ENCODE peak calls at places on chromosomes 16 and 17, in ten cellular contexts. E is mammary epithelial cell; L is stomach; U is HCT116; B is CD4-positive, alpha-beta memory T cell; G is cardiac muscle cell; X is GM23248; V is thoracic aorta; N is effector memory CD4-positive, alpha-beta T cell; C is left ventricle myocardium inferior. K is an unnamed sample. For H3K4me1 and H3K9me3, the result is how much of the 10 kb centered on the place peaks cover.

GRCh38 chr17:59327891-59328290 is 3.6 kb upstream of the YPEL2 start:
- DNase-seq in E (no peak), L (no peak), U (no peak), B (peak), G (no peak), X (no peak), V (no peak), N (no peak), C (no peak), K (no peak)

GRCh38 chr16:84725481-84726078 is 25.8 kb downstream of the USP10 start:
- DNase-seq in E (no peak), L (no peak), U (no peak), B (no peak), G (no peak), X (no peak), V (no peak), N (no peak), C (no peak), K (no peak)

GRCh38 chr17:43360739-43361498 is 37.9 kb upstream of the ARL4D start:
- DNase-seq in E (peak), L (peak), U (no peak), B (peak), G (peak), X (no peak), V (peak), N (peak), C (peak), K (no peak)

GRCh38 chr16:53502331-53503269 is at the start of gene AKTIP:
- DNase-seq in E (peak), L (peak), U (no peak), B (no peak), G (peak), X (peak), V (no peak), N (no peak), C (peak), K (no peak)

GRCh38 chr16:3866703-3867431 is 13.6 kb downstream of the CREBBP start:
- DNase-seq in E (no peak), L (no peak), U (no peak), B (no peak), G (no peak), X (peak), V (no peak), N (no peak), C (no peak), K (no peak)

GRCh38 chr16:85523602-85524364 is 89.3 kb upstream of the GSE1 start:
- DNase-seq in E (no peak), L (peak), U (no peak), B (no peak), G (peak), X (no peak), V (no peak), N (no peak), C (peak), K (no peak)

GRCh38 chr17:17087424-17088103 is 45.3 kb downstream of the MPRIP start:
- DNase-seq in E (no peak), L (no peak), U (no peak), B (no peak), G (no peak), X (no peak), V (no peak), N (no peak), C (no peak), K (peak)

GRCh38 chr16:89923640-89924297 is 627 bp downstream of the TUBB3 start:
- DNase-seq in E (no peak), L (no peak), U (no peak), B (no peak), G (no peak), X (peak), V (no peak), N (no peak), C (no peak), K (no peak)

GRCh38 chr17:82328141-82328993 is 5.2 kb downstream of the SECTM1 start:
- DNase-seq in E (no peak), L (peak), U (no peak), B (no peak), G (no peak), X (no peak), V (no peak), N (no peak), C (no peak), K (no peak)
- H3K4me1 ChIP-seq in E (under half), L (half or more), U (half or more), B (under half), G (under half), X (under half), V (under half), N (under half), C (under half), K (under half)

GRCh38 chr17:70437656-70438055 is 268.3 kb downstream of the KCNJ2 start:
- DNase-seq in E (no peak), L (no peak), U (no peak), B (no peak), G (no peak), X (no peak), V (no peak), N (no peak), C (no peak), K (no peak)

GRCh38 chr17:70434536-70435490 is 265.5 kb downstream of the KCNJ2 start:
- DNase-seq in E (no peak), L (no peak), U (no peak), B (no peak), G (peak), X (no peak), V (no peak), N (no peak), C (no peak), K (no peak)
- H3K9me3 ChIP-seq in E (under half), L (under half), U (under half), B (under half), G (under half), X (under half), V (under half), N (under half), C (under half), K (under half)

GRCh38 chr17:82127704-82128103 is 29.7 kb upstream of the FASN start:
- DNase-seq in E (no peak), L (no peak), U (no peak), B (peak), G (no peak), X (no peak), V (no peak), N (no peak), C (no peak), K (no peak)
- H3K4me1 ChIP-seq in E (under half), L (under half), U (under half), B (half or more), G (under half), X (under half), V (under half), N (under half), C (under half), K (under half)

DNA sequence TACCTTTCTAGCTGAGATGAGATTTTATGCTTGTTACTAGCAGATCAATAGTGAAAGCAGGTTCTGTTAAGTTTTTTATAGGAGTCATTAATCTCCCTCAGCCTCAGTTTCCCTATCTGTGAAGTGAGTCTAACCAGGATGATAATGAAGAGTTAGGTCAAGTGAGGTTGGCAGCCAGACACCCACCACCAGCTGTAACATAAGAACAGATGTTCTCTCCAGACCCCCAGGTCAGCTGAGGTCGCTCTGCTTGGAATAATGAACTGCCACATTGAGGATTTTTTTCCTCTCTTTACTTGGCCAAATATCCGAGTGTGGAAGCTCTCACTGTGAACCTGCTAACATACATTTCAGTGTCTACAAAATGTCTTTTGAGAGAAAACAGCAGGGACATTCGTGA is 389.6 kb downstream of the WWOX start:
- DNase-seq in E (no peak), L (no peak), U (no peak), B (no peak), G (no peak), X (no peak), V (no peak), N (no peak), C (no peak), K (no peak)
- H3K9me3 ChIP-seq in E (under half), L (under half), U (under half), B (under half), G (under half), X (under half), V (under half), N (under half), C (under half), K (under half)

K was measured in spleen.